ENCODE peak calls at places on chromosomes 3 and 15, in eight cellular contexts. X, N, B, D, R, Y, I and O are unnamed samples.
A peak's percentile ranks its signal among the peaks of the same experiment; 100 is the strongest.

GRCh38 chr3:108477511-108478147 is 32.8 kb downstream of the MYH15 start:
- DNase-seq in X (peak; percentile 25), N (peak; percentile 76), B (peak; percentile 50), D (peak; percentile 73), R (no peak), Y (peak; percentile 56), I (peak; percentile 35), O (peak; percentile 72)

GRCh38 chr15:40340038-40340739 is 550 bp downstream of the CCDC9B start:
- DNase-seq in X (peak; percentile 41), N (no peak), B (no peak), D (peak; percentile 60), R (no peak), Y (no peak), I (no peak), O (no peak)

GRCh38 chr3:136882575-136882974 is 20.6 kb downstream of the NCK1 start:
- DNase-seq in X (no peak), N (no peak), B (no peak), D (no peak), R (no peak), Y (no peak), I (no peak), O (peak; percentile 35)

GRCh38 chr3:100900671-100901070 is 92.5 kb downstream of the ABI3BP start:
- DNase-seq in X (no peak), N (no peak), B (no peak), D (no peak), R (no peak), Y (no peak), I (no peak), O (no peak)

GRCh38 chr15:73240864-73241499 is 127.8 kb downstream of the HCN4 start:
- DNase-seq in X (peak; percentile 35), N (peak; percentile 71), B (peak; percentile 55), D (peak; percentile 70), R (peak; percentile 86), Y (peak; percentile 64), I (peak; percentile 53), O (peak; percentile 72)

GRCh38 chr3:132135628-132136333 is 101.0 kb upstream of the CPNE4 start:
- DNase-seq in X (no peak), N (no peak), B (no peak), D (peak; percentile 99), R (no peak), Y (no peak), I (no peak), O (no peak)

GRCh38 chr3:30641612-30642251 is 35.3 kb downstream of the TGFBR2 start:
- DNase-seq in X (no peak), N (no peak), B (no peak), D (no peak), R (no peak), Y (no peak), I (no peak), O (peak; percentile 35)

GRCh38 chr15:76626611-76627010 is 278.5 kb downstream of the SCAPER start:
- DNase-seq in X (no peak), N (no peak), B (no peak), D (no peak), R (no peak), Y (no peak), I (no peak), O (no peak)

GRCh38 chr15:66838671-66839239 is 136.7 kb downstream of the SMAD6 start:
- DNase-seq in X (no peak), N (no peak), B (no peak), D (peak; percentile 32), R (no peak), Y (no peak), I (no peak), O (peak; percentile 26)